ENCODE peak calls at places on chromosome 19, in five cellular contexts. M is body of pancreas, I is epithelial cell of esophagus, V is fibroblast of lung, C is sciatic nerve. H is an unnamed sample.

GRCh38 chr19:51136891-51137551 is 5.1 kb upstream of the SIGLEC7 start:
- DNase-seq in M (peak), I (no peak), V (no peak), C (no peak), H (no peak)

GRCh38 chr19:2207991-2208860 is 27.9 kb downstream of the PLEKHJ1 start:
- DNase-seq in M (peak), I (peak), V (peak), C (peak), H (peak)

GRCh38 chr19:4067396-4068057 is 828 bp upstream of the ZBTB7A start:
- DNase-seq in M (no peak), I (no peak), V (no peak), C (no peak), H (peak)

GRCh38 chr19:52237771-52238400 is 31.5 kb upstream of the ZNF766 start:
- DNase-seq in M (peak), I (peak), V (peak), C (peak), H (peak)

GRCh38 chr19:49492573-49493411 is 3.4 kb upstream of the RPS11 start:
- DNase-seq in M (no peak), I (peak), V (peak), C (no peak), H (no peak)

GRCh38 chr19:475360-475759 is 14.5 kb upstream of the SHC2 start:
- DNase-seq in M (no peak), I (no peak), V (no peak), C (no peak), H (no peak)

GRCh38 chr19:16074488-16075365 is 1.6 kb upstream of the TPM4 start:
- DNase-seq in M (no peak), I (no peak), V (no peak), C (peak), H (no peak)

GRCh38 chr19:685457-685931 is 9.3 kb downstream of the FSTL3 start:
- DNase-seq in M (no peak), I (no peak), V (no peak), C (no peak), H (no peak)

GRCh38 chr19:16587031-16588023 is 15.1 kb upstream of the SLC35E1 start:
- DNase-seq in M (peak), I (peak), V (peak), C (no peak), H (peak)

GRCh38 chr19:7337380-7338194 is 11.2 kb upstream of the ARHGEF18 start:
- DNase-seq in M (peak), I (no peak), V (no peak), C (no peak), H (peak)

GRCh38 chr19:22914646-22915045 is 82.6 kb downstream of the ZNF723 start:
- DNase-seq in M (no peak), I (no peak), V (no peak), C (no peak), H (no peak)

GRCh38 chr19:51366999-51367564 is 894 bp upstream of the ETFB start:
- DNase-seq in M (no peak), I (no peak), V (no peak), C (peak), H (peak)

GRCh38 chr19:15107056-15108010 is at the start of gene SYDE1:
- DNase-seq in M (no peak), I (no peak), V (peak), C (peak), H (no peak)

GRCh38 chr19:43934055-43934984 is 762 bp downstream of the ZNF45 start:
- DNase-seq in M (no peak), I (peak), V (peak), C (no peak), H (no peak)

H was measured in memory B cell.